ENCODE peak calls at places on chromosome 21, in four cellular contexts. Y, T, N and M are unnamed samples.

GRCh38 chr21:17858764-17859163 is 39.6 kb upstream of the C21orf91 start:
- DNase-seq in T (no peak), N (no peak), Y (no peak), M (no peak)

GRCh38 chr21:41774467-41775151 is 7.8 kb upstream of the RIPK4 start:
- DNase-seq in T (no peak), N (no peak), Y (no peak), M (no peak)

GRCh38 chr21:43338951-43339350 is 88.0 kb downstream of the SIK1 start:
- DNase-seq in Y (no peak), N (no peak), T (no peak), M (no peak)

GRCh38 chr21:41677671-41678015 is 89.2 kb downstream of the RIPK4 start:
- DNase-seq in N (no peak), Y (no peak), T (no peak), M (no peak)

GRCh38 chr21:18673789-18674188 is 270.2 kb upstream of the TMPRSS15 start:
- DNase-seq in T (no peak), Y (no peak), N (no peak), M (no peak)

GRCh38 chr21:10273196-10273595 is 248.2 kb upstream of the TPTE start:
- DNase-seq in T (no peak), N (no peak), Y (no peak), M (no peak)

GRCh38 chr21:44443291-44443890 is 11.9 kb upstream of the LRRC3 start:
- DNase-seq in N (no peak), T (no peak), Y (no peak), M (no peak)

GRCh38 chr21:42465008-42465878 is 30.8 kb downstream of the RSPH1 start:
- DNase-seq in N (peak; percentile 76), Y (no peak), T (no peak), M (peak; percentile 64)

GRCh38 chr21:29656504-29657227 is 283.1 kb downstream of the GRIK1 start:
- DNase-seq in T (no peak), Y (no peak), N (no peak), M (peak; percentile 95)

GRCh38 chr21:41427556-41427955 is 1.5 kb downstream of the MX1 start:
- DNase-seq in T (peak; percentile 33), Y (no peak), N (no peak), M (no peak)

GRCh38 chr21:37878946-37879660 is 37.2 kb downstream of the KCNJ6 start:
- DNase-seq in T (no peak), N (no peak), Y (no peak), M (peak; percentile 32)

GRCh38 chr21:42769820-42770716 is 109.3 kb downstream of the WDR4 start:
- DNase-seq in T (no peak), Y (no peak), N (no peak), M (no peak)

GRCh38 chr21:43012596-43012995 is 38.2 kb downstream of the PKNOX1 start:
- DNase-seq in T (no peak), N (no peak), Y (no peak), M (no peak)

GRCh38 chr21:15774590-15774989 is 44.8 kb downstream of the USP25 start:
- DNase-seq in Y (no peak), T (no peak), N (no peak), M (no peak)

GRCh38 chr21:42593007-42593814 is 60.2 kb upstream of the PDE9A start:
- DNase-seq in T (peak; percentile 85), N (no peak), Y (peak; percentile 42), M (peak; percentile 80)

GRCh38 chr21:22900511-22900910 is 1902.3 kb downstream of the NCAM2 start:
- DNase-seq in T (no peak), N (no peak), Y (no peak), M (no peak)

GRCh38 chr21:29148535-29148934 is 18.1 kb downstream of the MAP3K7CL start:
- DNase-seq in T (no peak), Y (no peak), N (no peak), M (no peak)

GRCh38 chr21:26506951-26507350 is 66.1 kb downstream of the CYYR1 start:
- DNase-seq in T (no peak), N (no peak), Y (no peak), M (no peak)

GRCh38 chr21:29669416-29669815 is 270.4 kb downstream of the GRIK1 start:
- DNase-seq in N (no peak), Y (no peak), T (no peak), M (no peak)

DNA sequence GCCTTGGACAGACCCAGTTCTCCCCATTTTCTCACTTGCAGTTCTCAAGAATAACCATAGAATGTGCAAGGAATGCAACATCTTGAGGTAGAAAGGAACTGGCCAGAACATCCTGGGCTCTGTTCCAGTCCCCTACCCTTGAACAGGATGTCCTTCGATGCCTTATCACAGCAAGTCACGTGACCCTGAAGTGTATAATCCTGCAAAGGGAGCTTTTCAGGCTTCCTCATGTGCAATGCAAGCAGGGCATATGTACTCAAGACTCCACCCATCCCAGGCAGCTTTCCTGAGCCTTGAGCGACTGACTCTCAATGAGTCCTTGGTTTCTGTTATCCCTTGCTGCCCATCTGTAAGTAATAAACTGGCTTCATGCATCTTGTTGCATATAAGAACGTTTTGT is 311.0 kb downstream of the MRPL39 start:
- DNase-seq in T (no peak), N (no peak), Y (no peak), M (no peak)
- TF ChIP-seq ATF3 in T (no peak), N (no peak), Y (no peak), M (no peak)

DNA sequence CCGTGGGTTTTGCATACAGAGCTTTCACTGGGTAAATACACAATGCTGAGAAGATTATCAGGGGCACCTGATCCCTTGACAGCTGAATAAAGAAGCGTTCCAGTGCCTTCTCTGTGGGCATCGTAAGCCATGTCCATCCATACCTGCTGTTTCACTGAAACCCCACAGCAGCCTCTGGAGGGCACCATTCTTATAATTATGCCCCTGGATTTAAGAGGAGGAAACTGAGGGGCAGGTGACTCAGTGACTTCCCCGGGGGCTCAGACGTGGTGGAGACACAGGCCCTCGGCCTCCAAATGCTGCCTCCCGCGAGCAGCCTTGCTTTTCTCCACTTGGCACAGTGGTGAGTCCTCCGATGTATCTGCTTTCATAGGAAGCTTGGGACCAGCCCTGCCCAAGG is 56.7 kb downstream of the B3GALT5 start:
- DNase-seq in T (no peak), Y (no peak), N (no peak), M (no peak)
- H3K4me1 ChIP-seq in T (peaks cover 3% of the 10 kb centered on the region), Y (no peaks in the 10 kb centered on the region), N (no peaks in the 10 kb centered on the region), M (no peaks in the 10 kb centered on the region)

GRCh38 chr21:31623664-31624063 is 35.8 kb upstream of the SOD1 start:
- DNase-seq in Y (no peak), N (no peak), T (no peak), M (peak; percentile 49)
- TF ChIP-seq EGR1 in Y (no peak), N (no peak), T (no peak), M (no peak)

DNA sequence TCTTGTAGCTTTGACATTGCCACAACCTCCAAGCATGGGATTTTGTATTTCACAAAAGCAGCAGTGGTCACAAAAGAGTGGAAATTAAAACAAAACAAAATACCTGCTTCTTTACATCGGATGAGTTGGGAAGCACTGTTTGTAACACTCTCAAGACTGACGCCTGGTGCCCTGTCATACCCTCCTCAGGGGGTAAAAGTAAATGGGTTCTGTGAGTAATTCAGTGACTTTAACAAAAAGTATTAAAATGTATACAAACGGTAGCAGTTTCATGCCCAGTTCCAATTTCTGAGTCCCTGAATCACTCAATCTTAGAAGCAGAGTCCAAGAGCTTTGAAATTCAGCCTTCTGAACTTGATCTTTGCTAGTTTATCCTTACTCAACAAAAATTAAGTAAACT is 152.5 kb downstream of the TIAM1 start:
- DNase-seq in N (no peak), Y (no peak), T (no peak), M (no peak)
- TF ChIP-seq ATF3 in N (no peak), Y (no peak), T (no peak), M (no peak)

DNA sequence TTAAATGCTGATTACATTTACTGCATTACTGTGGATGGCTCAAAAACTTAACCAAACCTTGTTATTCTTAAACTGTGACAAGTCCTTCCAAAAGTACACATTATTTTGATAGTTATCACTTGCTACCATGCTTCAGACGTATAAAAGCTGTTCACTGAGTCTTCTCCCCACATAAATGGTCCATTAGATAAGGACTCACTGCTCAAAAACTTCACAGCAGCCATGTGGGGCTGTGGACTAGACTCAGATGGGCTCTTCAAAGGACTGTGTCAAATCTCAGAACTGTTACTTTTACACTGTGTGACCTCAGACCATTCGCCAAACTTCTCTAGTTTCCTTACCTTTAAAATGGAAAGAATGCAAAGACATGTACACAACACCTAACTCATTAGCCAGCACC is 11.6 kb downstream of the SCAF4 start:
- DNase-seq in T (no peak), N (no peak), Y (no peak), M (peak; percentile 65)
- H3K4me1 ChIP-seq in T (peaks cover 9% of the 10 kb centered on the region), N (peaks cover 13% of the 10 kb centered on the region), Y (no peaks in the 10 kb centered on the region), M (peaks cover 6% of the 10 kb centered on the region)

DNA sequence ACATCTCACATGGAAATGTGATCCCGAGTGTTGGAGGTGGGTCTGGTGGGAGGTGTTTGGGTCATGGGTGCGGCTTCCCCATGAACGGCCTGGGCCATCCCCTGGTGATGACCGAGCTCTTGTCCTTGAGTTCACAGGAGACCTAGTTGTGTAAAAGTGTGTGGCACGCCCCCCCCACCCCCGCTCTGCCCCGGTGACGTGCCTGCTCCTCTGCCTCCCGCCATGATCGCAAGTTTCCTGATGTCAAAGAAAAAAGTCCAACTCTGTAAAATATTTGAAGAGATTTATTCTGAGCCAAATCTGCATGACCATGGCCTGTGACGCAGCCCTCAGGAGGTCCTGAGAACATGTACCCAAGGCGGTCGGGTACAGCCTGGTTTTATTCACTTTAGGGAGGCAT is 125.1 kb upstream of the COL6A1 start:
- DNase-seq in N (no peak), Y (no peak), T (no peak), M (no peak)
- TF ChIP-seq EGR1 in N (no peak), Y (no peak), T (no peak), M (no peak)

DNA sequence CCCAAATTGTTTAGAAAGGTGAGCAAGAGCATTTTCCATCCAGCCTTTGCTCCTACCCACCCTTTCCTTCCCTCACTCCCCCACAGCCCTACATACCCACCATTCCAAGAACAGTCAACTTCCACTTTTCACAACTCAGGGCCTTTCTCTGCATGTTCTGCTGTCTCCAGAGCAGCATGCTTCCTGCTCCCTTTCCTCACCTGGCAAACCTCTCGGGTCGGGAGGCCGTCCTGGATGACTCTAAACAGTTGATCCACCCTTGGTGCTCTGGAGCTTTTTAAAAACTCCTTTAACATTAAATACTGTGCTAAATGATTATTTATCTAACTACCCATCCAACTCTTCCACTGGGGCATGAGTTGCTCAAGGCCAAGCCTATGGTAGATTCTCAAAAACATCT is 200.6 kb downstream of the SETD4 start:
- DNase-seq in N (no peak), T (no peak), Y (no peak), M (no peak)
- TF ChIP-seq ATF3 in N (no peak), T (no peak), Y (no peak), M (no peak)